ENCODE peak calls at places on chromosomes 7 and 10, in six cellular contexts. B, Q, L, W, A and R are unnamed samples.

GRCh38 chr7:41955475-41956243 is 252.8 kb upstream of the INHBA start:
- DNase-seq in B (no peak), Q (no peak), L (peak), W (peak), A (peak), R (peak)

GRCh38 chr7:105689093-105689819 is 108.0 kb upstream of the EFCAB10 start:
- DNase-seq in B (no peak), Q (no peak), L (no peak), W (no peak), A (no peak), R (no peak)

GRCh38 chr7:73828107-73828803 is 2.5 kb upstream of the CLDN4 start:
- DNase-seq in B (peak), Q (no peak), L (peak), W (peak), A (no peak), R (peak)

GRCh38 chr10:86520871-86521619 is 547 bp downstream of the WAPL start:
- DNase-seq in B (peak), Q (no peak), L (peak), W (peak), A (peak), R (peak)

GRCh38 chr10:28254290-28254985 is 48.4 kb downstream of the MPP7 start:
- DNase-seq in B (no peak), Q (no peak), L (peak), W (peak), A (no peak), R (no peak)

GRCh38 chr7:1666251-1666778 is 3.8 kb upstream of the ELFN1 start:
- DNase-seq in B (no peak), Q (no peak), L (no peak), W (no peak), A (peak), R (peak)

GRCh38 chr7:34133983-34134782 is 228.8 kb downstream of the BMPER start:
- DNase-seq in B (peak), Q (no peak), L (peak), W (peak), A (peak), R (peak)

GRCh38 chr7:106057962-106058901 is 53.9 kb downstream of the SYPL1 start:
- DNase-seq in B (peak), Q (no peak), L (no peak), W (no peak), A (no peak), R (no peak)

GRCh38 chr7:137882806-137883205 is 36.0 kb upstream of the DGKI start:
- DNase-seq in B (no peak), Q (no peak), L (no peak), W (peak), A (no peak), R (no peak)

GRCh38 chr7:31327071-31327470 is 13.5 kb downstream of the NEUROD6 start:
- DNase-seq in B (no peak), Q (no peak), L (no peak), W (peak), A (no peak), R (peak)

GRCh38 chr7:134130124-134130523 is 3.0 kb downstream of the LRGUK start:
- DNase-seq in B (no peak), Q (no peak), L (no peak), W (no peak), A (no peak), R (no peak)

GRCh38 chr7:90621892-90622182 is 25.7 kb downstream of the CDK14 start:
- DNase-seq in B (no peak), Q (no peak), L (no peak), W (no peak), A (no peak), R (no peak)

GRCh38 chr10:123614888-123615287 is 51.3 kb upstream of the GPR26 start:
- DNase-seq in B (peak), Q (no peak), L (peak), W (peak), A (peak), R (peak)

GRCh38 chr10:8052970-8053445 is 1.5 kb upstream of the GATA3 start:
- DNase-seq in B (no peak), Q (no peak), L (no peak), W (no peak), A (no peak), R (no peak)

GRCh38 chr10:42738669-42739068 is 43.9 kb upstream of the BMS1 start:
- DNase-seq in B (no peak), Q (no peak), L (no peak), W (no peak), A (no peak), R (no peak)

GRCh38 chr10:110323503-110323902 is 18.8 kb upstream of the SMNDC1 start:
- DNase-seq in B (no peak), Q (no peak), L (no peak), W (peak), A (no peak), R (peak)

GRCh38 chr7:121187676-121188075 is 141.1 kb upstream of the WNT16 start:
- DNase-seq in B (no peak), Q (no peak), L (no peak), W (peak), A (no peak), R (no peak)

GRCh38 chr7:54546081-54546985 is 4.2 kb downstream of the VSTM2A start:
- DNase-seq in B (peak), Q (no peak), L (no peak), W (no peak), A (no peak), R (no peak)

GRCh38 chr10:132542086-132542775 is 4.6 kb downstream of the INPP5A start:
- DNase-seq in B (no peak), Q (no peak), L (no peak), W (no peak), A (peak), R (no peak)

GRCh38 chr7:75734586-75735047 is 4.1 kb downstream of the HIP1 start:
- DNase-seq in B (peak), Q (no peak), L (no peak), W (peak), A (no peak), R (peak)

GRCh38 chr10:71475243-71475871 is 78.6 kb downstream of the CDH23 start:
- DNase-seq in B (no peak), Q (no peak), L (peak), W (no peak), A (no peak), R (no peak)

GRCh38 chr7:129757991-129758390 is 146.5 kb downstream of the NRF1 start:
- DNase-seq in B (no peak), Q (peak), L (no peak), W (no peak), A (no peak), R (no peak)

GRCh38 chr10:43360086-43360485 is 11.3 kb upstream of the FXYD4 start:
- DNase-seq in B (no peak), Q (no peak), L (no peak), W (peak), A (no peak), R (no peak)

GRCh38 chr7:37304926-37305325 is 143.7 kb downstream of the ELMO1 start:
- DNase-seq in B (no peak), Q (no peak), L (no peak), W (no peak), A (no peak), R (no peak)

GRCh38 chr10:85983051-85983450 is 383.5 kb downstream of the GRID1 start:
- DNase-seq in B (no peak), Q (no peak), L (no peak), W (no peak), A (no peak), R (no peak)

DNA sequence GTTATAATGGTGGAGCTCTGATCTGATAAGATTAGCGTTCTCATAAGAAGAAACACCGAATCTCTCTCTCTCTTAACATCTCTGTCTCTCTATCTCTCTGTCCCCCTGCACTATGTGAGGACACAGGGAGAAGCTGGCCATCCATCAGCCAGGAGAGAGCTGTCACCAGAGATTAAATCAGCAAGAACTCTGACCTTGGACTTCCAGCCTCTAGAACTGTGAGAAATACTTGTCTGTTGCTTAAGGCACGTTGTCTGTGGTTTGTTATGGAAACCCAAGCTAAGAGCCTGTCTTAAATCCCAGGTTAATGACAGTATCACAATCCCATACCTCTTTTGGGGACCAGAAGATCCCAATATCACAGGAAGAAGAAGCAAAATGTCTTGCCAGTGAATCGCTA is 132.0 kb upstream of the AKR1E2 start:
- DNase-seq in B (no peak), Q (no peak), L (no peak), W (no peak), A (no peak), R (no peak)
- TF ChIP-seq POLR2A in B (no peak), Q (no peak), L (no peak), W (no peak), A (no peak), R (no peak)

DNA sequence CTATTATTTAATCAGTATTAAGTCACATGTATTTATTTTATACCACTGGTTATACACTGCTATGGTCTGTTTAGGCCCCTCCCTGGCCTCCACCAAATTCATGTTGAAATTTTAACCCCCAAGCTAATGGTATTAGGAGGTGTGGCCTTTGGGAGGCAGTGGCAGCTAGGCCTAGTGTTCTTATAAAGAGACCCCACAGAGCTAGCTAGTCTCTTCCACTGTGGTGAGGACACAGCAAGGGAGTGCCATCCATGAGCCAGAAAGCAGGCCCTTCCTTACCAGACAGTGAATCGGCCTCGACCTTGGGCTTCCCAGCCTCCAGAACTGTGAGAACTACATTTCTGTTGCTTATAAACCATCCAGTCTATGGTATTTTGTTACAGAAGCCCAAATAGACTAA is 28.7 kb downstream of the RBM48 start:
- DNase-seq in B (no peak), Q (no peak), L (no peak), W (no peak), A (no peak), R (no peak)
- TF ChIP-seq POLR2A in B (no peak), Q (no peak), L (no peak), W (no peak), A (no peak), R (no peak)

DNA sequence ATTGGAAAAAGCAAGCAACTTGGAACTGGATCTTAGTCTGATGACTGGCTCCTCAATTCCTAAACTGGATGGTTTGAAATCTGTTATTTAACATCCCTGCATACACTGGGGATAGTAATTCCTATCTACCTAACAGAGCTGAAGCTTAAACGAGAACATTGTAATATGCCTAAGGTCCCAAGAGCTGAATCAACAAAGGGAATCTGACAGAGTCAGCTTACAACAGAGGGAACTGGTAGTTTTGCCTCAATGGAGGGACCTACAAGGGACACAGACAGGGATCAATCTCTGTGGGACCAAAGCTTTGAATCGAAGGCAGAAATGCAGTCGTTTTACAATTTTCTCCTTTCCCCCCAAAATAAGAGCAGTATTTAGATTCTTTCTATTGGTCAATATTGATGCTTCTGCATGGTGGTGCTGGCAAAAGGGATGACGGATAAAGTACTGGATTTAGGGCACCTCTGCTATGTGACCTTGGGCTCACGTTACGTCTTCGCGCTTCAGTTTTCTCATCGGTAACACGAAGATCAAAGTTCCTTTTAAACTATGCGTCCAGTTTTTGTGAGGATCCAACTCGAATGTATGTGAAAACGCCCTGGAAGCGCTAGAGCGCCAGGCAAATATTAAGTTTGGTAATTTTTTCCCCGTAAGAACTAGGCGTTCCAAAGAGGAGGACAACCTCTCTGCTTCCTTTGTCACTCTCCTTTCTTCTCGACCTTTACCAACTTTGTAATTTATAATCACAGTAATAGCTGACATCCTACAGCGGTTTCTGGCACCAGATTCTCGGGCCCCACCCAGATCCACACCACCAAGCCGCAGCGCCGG is 1.1 kb downstream of the ACTR1A start:
- DNase-seq in B (peak), Q (no peak), L (peak), W (peak), A (no peak), R (no peak)
- TF ChIP-seq POLR2A in B (no peak), Q (no peak), L (no peak), W (peak), A (no peak), R (peak)

GRCh38 chr10:12934777-12935176 is 66.7 kb downstream of the CCDC3 start:
- DNase-seq in B (no peak), Q (no peak), L (no peak), W (peak), A (no peak), R (no peak)
- TF ChIP-seq POLR2A in B (no peak), Q (no peak), L (no peak), W (no peak), A (no peak), R (no peak)

DNA sequence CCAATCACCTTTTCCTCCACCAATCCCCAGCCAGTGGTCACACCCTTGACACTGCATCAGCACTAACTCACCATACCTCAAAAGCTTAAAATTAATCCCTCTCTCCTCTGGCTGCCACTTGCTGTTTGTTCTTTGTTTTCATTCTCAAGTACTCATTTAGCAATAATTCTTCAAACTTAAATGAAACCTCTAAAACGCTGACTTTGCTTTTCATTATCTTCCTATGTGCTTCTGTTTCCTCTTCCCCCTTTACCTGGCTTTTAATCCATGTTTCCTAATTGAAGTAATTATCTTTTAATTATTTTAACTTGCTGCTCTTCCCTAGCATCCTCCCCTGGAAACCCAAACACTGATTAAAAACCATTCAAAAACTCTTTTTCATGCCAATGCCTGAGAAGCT is 348.9 kb upstream of the MEOX2 start:
- DNase-seq in B (no peak), Q (no peak), L (no peak), W (no peak), A (no peak), R (no peak)
- TF ChIP-seq POLR2A in B (no peak), Q (no peak), L (no peak), W (no peak), A (no peak), R (no peak)

DNA sequence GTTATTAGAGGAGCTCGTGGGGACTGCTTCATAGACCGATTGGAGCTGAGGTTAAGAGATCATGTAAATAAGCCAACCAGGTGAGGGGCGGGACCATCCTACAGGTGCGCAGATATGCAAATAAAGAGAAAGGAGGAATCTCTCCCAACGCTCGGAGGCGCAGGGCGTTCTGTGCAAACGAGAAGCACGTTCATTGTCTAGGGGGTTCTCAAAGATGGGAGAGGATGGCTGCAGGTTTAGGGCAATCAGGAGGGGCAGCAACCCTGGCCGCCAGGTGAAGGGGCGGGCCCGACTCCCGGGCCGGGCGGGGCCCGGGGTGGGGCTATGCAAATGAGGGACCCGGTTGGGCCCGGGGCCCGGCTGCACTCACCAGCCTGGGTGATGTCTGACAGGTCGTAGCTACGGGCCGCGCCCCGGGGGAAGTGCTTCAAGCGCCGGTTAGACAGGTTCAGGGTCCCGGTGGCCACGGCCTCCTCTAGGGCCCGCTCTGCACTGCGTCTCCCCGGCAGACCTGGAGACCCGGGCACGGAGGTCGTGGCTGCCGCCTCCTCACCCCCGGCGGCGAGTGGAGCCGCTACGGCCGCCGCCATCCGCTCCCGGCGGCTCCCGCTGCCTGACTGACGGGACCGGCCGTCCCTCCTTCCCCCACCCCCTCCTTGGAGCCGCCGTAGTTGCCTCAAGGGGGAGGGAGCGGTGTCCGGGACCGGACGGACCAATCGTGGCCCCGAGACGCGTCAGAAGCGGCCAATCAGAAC is at the start of gene LRCH4:
- DNase-seq in B (no peak), Q (no peak), L (peak), W (no peak), A (no peak), R (no peak)
- TF ChIP-seq POLR2A in B (peak), Q (no peak), L (peak), W (peak), A (peak), R (peak)

GRCh38 chr7:104208421-104208780 is 588 bp upstream of the ORC5 start:
- DNase-seq in B (no peak), Q (no peak), L (no peak), W (no peak), A (no peak), R (no peak)

GRCh38 chr7:104206841-104207240 is 972 bp downstream of the ORC5 start:
- DNase-seq in B (no peak), Q (no peak), L (no peak), W (no peak), A (no peak), R (no peak)

GRCh38 chr7:104207348-104207730 is 474 bp downstream of the ORC5 start:
- DNase-seq in B (peak), Q (no peak), L (peak), W (peak), A (no peak), R (no peak)

GRCh38 chr7:104209063-104209462 is 1.2 kb upstream of the ORC5 start:
- DNase-seq in B (no peak), Q (no peak), L (no peak), W (no peak), A (no peak), R (no peak)

GRCh38 chr7:104207731-104208420 is at the start of gene ORC5:
- DNase-seq in B (peak), Q (no peak), L (peak), W (peak), A (peak), R (peak)
- TF ChIP-seq POLR2A in B (peak), Q (no peak), L (peak), W (peak), A (peak), R (peak)

DNA sequence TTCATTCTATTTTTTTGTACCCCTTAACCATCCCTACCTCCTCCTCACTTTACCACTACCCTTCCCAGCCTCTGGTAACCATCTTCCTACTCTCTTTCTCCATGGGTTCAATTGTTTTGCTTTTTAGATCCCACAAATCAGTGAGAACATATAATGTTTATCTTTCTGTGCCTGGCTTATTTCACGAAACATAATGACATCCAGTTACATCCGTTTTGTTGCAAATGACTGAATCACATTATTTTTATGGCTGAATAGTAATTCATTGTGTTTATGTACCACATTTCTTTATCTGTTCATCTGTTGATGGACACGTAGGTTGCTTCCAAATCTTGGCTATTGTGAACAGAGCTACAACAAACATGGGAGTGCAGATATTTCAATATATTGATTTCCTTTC is 24.1 kb downstream of the ATRNL1 start:
- DNase-seq in B (no peak), Q (no peak), L (no peak), W (no peak), A (no peak), R (no peak)
- TF ChIP-seq POLR2A in B (no peak), Q (no peak), L (no peak), W (no peak), A (no peak), R (no peak)

GRCh38 chr10:77959887-77960286 is 33.3 kb upstream of the DLG5 start:
- DNase-seq in B (no peak), Q (no peak), L (no peak), W (no peak), A (no peak), R (no peak)
- TF ChIP-seq POLR2A in B (no peak), Q (no peak), L (no peak), W (no peak), A (no peak), R (no peak)

GRCh38 chr10:89209718-89210117 is 2.6 kb upstream of the CH25H start:
- DNase-seq in B (no peak), Q (no peak), L (no peak), W (no peak), A (no peak), R (no peak)
- TF ChIP-seq POLR2A in B (no peak), Q (no peak), L (no peak), W (no peak), A (no peak), R (no peak)